ENCODE peak calls at places on chromosome X, in four cellular contexts. E, B, O and N are unnamed samples.

GRCh38 chrX:136209016-136209738 is 42.0 kb downstream of the MAP7D3 start:
- DNase-seq in E (peak; percentile 81), B (no peak), O (peak; percentile 6), N (peak; percentile 48)

GRCh38 chrX:9327747-9328145 is 137.1 kb upstream of the TBL1X start:
- DNase-seq in E (no peak), B (no peak), O (no peak), N (no peak)

GRCh38 chrX:37423864-37424569 is 74.9 kb downstream of the PRRG1 start:
- DNase-seq in E (no peak), B (no peak), O (no peak), N (no peak)

GRCh38 chrX:20263474-20263873 is 3.2 kb downstream of the RPS6KA3 start:
- DNase-seq in E (no peak), B (no peak), O (no peak), N (no peak)

GRCh38 chrX:49876750-49877149 is 2.5 kb upstream of the USP27X start:
- DNase-seq in E (no peak), B (no peak), O (no peak), N (no peak)

GRCh38 chrX:81866873-81867272 is 665.0 kb downstream of the SH3BGRL start:
- DNase-seq in E (no peak), B (no peak), O (no peak), N (no peak)

GRCh38 chrX:136310411-136310810 is 9.6 kb downstream of the ADGRG4 start:
- DNase-seq in E (no peak), B (peak; percentile 5), O (no peak), N (no peak)

GRCh38 chrX:131729295-131729694 is 185.4 kb downstream of the OR13H1 start:
- DNase-seq in E (peak; percentile 90), B (no peak), O (no peak), N (no peak)

GRCh38 chrX:9340619-9341304 is 124.1 kb upstream of the TBL1X start:
- DNase-seq in E (no peak), B (no peak), O (no peak), N (peak; percentile 61)

GRCh38 chrX:17591741-17592110 is 145.6 kb upstream of the SCML1 start:
- DNase-seq in E (no peak), B (no peak), O (no peak), N (no peak)

GRCh38 chrX:78979789-78980464 is 34.7 kb downstream of the P2RY10 start:
- DNase-seq in E (no peak), B (no peak), O (no peak), N (no peak)

GRCh38 chrX:41333744-41333993 is 293 bp upstream of the DDX3X start:
- DNase-seq in E (no peak), B (no peak), O (peak; percentile 61), N (no peak)

GRCh38 chrX:139905743-139906142 is 27.1 kb downstream of the ATP11C start:
- DNase-seq in E (no peak), B (no peak), O (no peak), N (no peak)

GRCh38 chrX:139640259-139640658 is 67.7 kb downstream of the MCF2 start:
- DNase-seq in E (no peak), B (no peak), O (no peak), N (no peak)

GRCh38 chrX:10811093-10811492 is 190.7 kb upstream of the MID1 start:
- DNase-seq in E (no peak), B (no peak), O (no peak), N (no peak)

GRCh38 chrX:15881498-15881897 is 26.9 kb upstream of the AP1S2 start:
- DNase-seq in E (no peak), B (no peak), O (no peak), N (no peak)

GRCh38 chrX:65596270-65596669 is 61.7 kb upstream of the LAS1L start:
- DNase-seq in E (no peak), B (no peak), O (no peak), N (peak; percentile 77)

GRCh38 chrX:65601126-65601525 is 66.3 kb upstream of the MSN start:
- DNase-seq in E (no peak), B (no peak), O (no peak), N (no peak)

GRCh38 chrX:65601530-65602281 is 65.7 kb upstream of the MSN start:
- DNase-seq in E (peak; percentile 93), B (no peak), O (peak; percentile 60), N (peak; percentile 56)

GRCh38 chrX:65600106-65600505 is 65.5 kb upstream of the LAS1L start:
- DNase-seq in E (no peak), B (no peak), O (no peak), N (no peak)

GRCh38 chrX:65598559-65599147 is 64.1 kb upstream of the LAS1L start:
- DNase-seq in E (no peak), B (no peak), O (no peak), N (no peak)
- H3K4me3 ChIP-seq in E (no peak overlapping the region), B (no peak overlapping the region), O (no peak overlapping the region), N (no peak overlapping the region)

GRCh38 chrX:47185241-47185640 is 8.4 kb upstream of the UBA1 start:
- DNase-seq in E (peak; percentile 74), B (no peak), O (no peak), N (no peak)

GRCh38 chrX:47182106-47182700 is 11.4 kb upstream of the UBA1 start:
- DNase-seq in E (peak; percentile 47), B (no peak), O (no peak), N (no peak)

GRCh38 chrX:47186096-47186740 is 7.4 kb upstream of the UBA1 start:
- DNase-seq in E (peak; percentile 58), B (no peak), O (no peak), N (no peak)

GRCh38 chrX:47187106-47187677 is 6.4 kb upstream of the UBA1 start:
- DNase-seq in E (peak; percentile 42), B (no peak), O (no peak), N (no peak)

GRCh38 chrX:47184486-47184885 is 9.1 kb upstream of the UBA1 start:
- DNase-seq in E (peak; percentile 35), B (no peak), O (no peak), N (no peak)
- H3K36me3 ChIP-seq in E (no peaks in the 10 kb centered on the region), B (peaks cover 2% of the 10 kb centered on the region), O (peaks cover 4% of the 10 kb centered on the region), N (no peaks in the 10 kb centered on the region)

DNA sequence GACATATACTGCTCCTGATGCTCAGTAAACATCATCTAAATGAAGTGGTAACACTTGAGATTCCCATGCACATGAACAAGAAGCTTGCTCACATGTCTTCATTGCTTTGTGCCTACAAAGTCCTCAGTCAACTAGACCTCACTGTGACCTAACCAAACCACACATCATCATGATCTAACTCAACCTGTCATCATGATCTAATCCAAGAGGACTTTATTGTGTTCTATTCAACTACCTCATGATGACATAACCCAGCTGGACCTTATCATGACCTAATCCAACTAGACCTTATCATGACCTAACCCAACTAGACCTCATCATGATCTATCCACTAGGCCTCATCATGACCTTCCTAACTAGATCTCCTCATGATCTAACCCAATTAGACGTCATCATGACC is 83.6 kb downstream of the DHRSX start:
- DNase-seq in E (no peak), B (no peak), O (no peak), N (no peak)
- H3K27ac ChIP-seq in E (no peak overlapping the region), B (no peak overlapping the region), O (no peak overlapping the region), N (no peak overlapping the region)

GRCh38 chrX:137545711-137546651 is 19.9 kb upstream of the ZIC3 start:
- DNase-seq in E (no peak), B (no peak), O (no peak), N (no peak)
- H3K4me3 ChIP-seq in E (no peak overlapping the region), B (peak overlapping the region; percentile 14), O (no peak overlapping the region), N (no peak overlapping the region)

DNA sequence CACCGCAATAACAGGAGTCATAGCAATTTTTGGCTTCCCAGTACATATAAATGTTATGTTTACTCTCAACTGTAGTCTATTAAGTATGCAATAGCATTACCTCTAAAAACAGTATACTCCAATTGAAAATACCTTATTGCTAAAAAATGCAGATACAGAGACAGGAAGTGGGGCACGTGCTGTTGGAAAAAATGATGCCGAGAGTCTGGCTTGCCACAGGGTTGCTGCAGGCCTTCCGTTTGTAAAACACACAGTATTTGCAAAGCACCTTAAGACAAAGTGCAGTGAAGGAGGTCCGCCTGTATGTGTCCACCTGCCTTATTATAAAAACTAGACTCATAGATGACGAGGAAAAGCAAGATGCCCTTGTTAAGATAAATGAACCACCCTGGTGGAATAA is 23.5 kb downstream of the CD99 start:
- DNase-seq in E (peak; percentile 7), B (no peak), O (no peak), N (no peak)
- H3K36me3 ChIP-seq in E (no peaks in the 10 kb centered on the region), B (no peaks in the 10 kb centered on the region), O (no peaks in the 10 kb centered on the region), N (peaks cover 35% of the 10 kb centered on the region)

DNA sequence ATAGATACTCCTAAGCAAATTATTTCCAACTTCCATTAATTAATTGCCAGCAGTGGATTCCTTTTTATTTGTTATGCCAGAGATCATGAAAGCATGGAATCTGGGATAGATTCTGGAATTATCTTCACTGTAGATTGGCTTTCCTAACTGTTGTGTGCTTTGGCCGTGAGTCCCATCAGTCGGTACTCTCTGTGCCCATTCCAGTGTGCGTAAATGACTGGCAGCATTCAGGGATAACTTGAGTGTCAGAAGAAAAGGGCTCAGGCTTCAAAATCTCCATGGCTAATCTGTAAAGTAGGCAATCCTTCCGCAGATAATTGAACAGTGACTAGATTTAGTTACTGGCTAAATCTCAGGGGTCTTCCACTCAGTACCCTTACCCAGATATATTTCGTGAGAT is 76.8 kb upstream of the TMEM164 start:
- DNase-seq in E (no peak), B (no peak), O (no peak), N (no peak)
- H3K27ac ChIP-seq in E (no peak overlapping the region), B (no peak overlapping the region), O (no peak overlapping the region), N (no peak overlapping the region)

GRCh38 chrX:39688219-39688575 is 409.6 kb downstream of the BCOR start:
- DNase-seq in E (no peak), B (no peak), O (no peak), N (no peak)
- H3K4me3 ChIP-seq in E (no peak overlapping the region), B (peak overlapping the region; percentile 23), O (peak overlapping the region; percentile 42), N (no peak overlapping the region)